ENCODE peak calls at places on chromosomes 4 and X, in eight cellular contexts. S is activated CD8-positive, alpha-beta memory T cell treated with anti-CD3 and anti-CD28 coated beads for 4 hours; J is EL; Y is NCI-H1092; K is G401; D is CD8-positive, alpha-beta memory T cell; G is ovary; T is GOT3. X is an unnamed sample.

GRCh38 chrX:101483705-101484104 is 1.6 kb upstream of the ARMCX4 start:
- DNase-seq in S (no peak), J (no peak), Y (no peak), K (no peak), D (no peak), G (no peak), T (no peak), X (no peak)

GRCh38 chr4:2141022-2141761 is 82.1 kb downstream of the NAT8L start:
- DNase-seq in S (no peak), J (no peak), Y (no peak), K (peak; percentile 33), D (no peak), G (no peak), T (no peak), X (no peak)

GRCh38 chr4:183099537-183100297 is 660 bp downstream of the WWC2 start:
- DNase-seq in S (no peak), J (peak; percentile 33), Y (no peak), K (no peak), D (peak; percentile 12), G (peak; percentile 64), T (no peak), X (peak; percentile 6)

GRCh38 chr4:5995901-5996623 is 22.2 kb downstream of the C4orf50 start:
- DNase-seq in S (no peak), J (no peak), Y (no peak), K (no peak), D (no peak), G (peak; percentile 16), T (no peak), X (no peak)

GRCh38 chr4:15781427-15782095 is 3.4 kb downstream of the CD38 start:
- DNase-seq in S (no peak), J (peak; percentile 9), Y (no peak), K (no peak), D (no peak), G (no peak), T (no peak), X (no peak)

GRCh38 chr4:27702710-27703431 is 842.2 kb downstream of the STIM2 start:
- DNase-seq in S (no peak), J (peak; percentile 30), Y (no peak), K (no peak), D (no peak), G (no peak), T (no peak), X (no peak)

GRCh38 chr4:98491862-98492554 is 166.4 kb downstream of the TSPAN5 start:
- DNase-seq in S (no peak), J (peak; percentile 38), Y (no peak), K (peak; percentile 45), D (no peak), G (no peak), T (no peak), X (no peak)

GRCh38 chrX:50107470-50107869 is 93.3 kb downstream of the AKAP4 start:
- DNase-seq in S (no peak), J (no peak), Y (no peak), K (no peak), D (no peak), G (no peak), T (no peak), X (no peak)

GRCh38 chr4:109972786-109973528 is 60.3 kb downstream of the EGF start:
- DNase-seq in S (no peak), J (no peak), Y (no peak), K (no peak), D (no peak), G (no peak), T (no peak), X (no peak)

GRCh38 chrX:24498975-24499374 is 33.9 kb downstream of the PDK3 start:
- DNase-seq in S (no peak), J (no peak), Y (no peak), K (peak; percentile 7), D (peak; percentile 28), G (no peak), T (no peak), X (peak; percentile 2)

GRCh38 chrX:15301924-15302323 is 13.5 kb downstream of the ASB11 start:
- DNase-seq in S (no peak), J (no peak), Y (no peak), K (no peak), D (no peak), G (no peak), T (peak; percentile 23), X (no peak)

GRCh38 chrX:86806786-86807185 is 658.5 kb downstream of the DACH2 start:
- DNase-seq in S (no peak), J (no peak), Y (no peak), K (no peak), D (no peak), G (no peak), T (no peak), X (peak; percentile 3)

GRCh38 chr4:128162434-128162833 is 101.3 kb downstream of the LARP1B start:
- DNase-seq in S (no peak), J (peak; percentile 33), Y (no peak), K (no peak), D (no peak), G (no peak), T (no peak), X (no peak)

GRCh38 chr4:93827272-93827947 is 1.1 kb upstream of the ATOH1 start:
- DNase-seq in S (no peak), J (no peak), Y (no peak), K (no peak), D (no peak), G (no peak), T (no peak), X (no peak)

GRCh38 chr4:179867300-179867878 is 2375.8 kb upstream of the TENM3 start:
- DNase-seq in S (no peak), J (peak; percentile 0), Y (peak; percentile 42), K (peak; percentile 25), D (peak; percentile 23), G (peak; percentile 32), T (no peak), X (peak; percentile 48)

GRCh38 chrX:11540532-11541377 is 125.0 kb downstream of the ARHGAP6 start:
- DNase-seq in S (no peak), J (no peak), Y (no peak), K (no peak), D (no peak), G (no peak), T (no peak), X (no peak)

GRCh38 chr4:89410687-89411086 is 103.1 kb upstream of the GPRIN3 start:
- DNase-seq in S (no peak), J (peak; percentile 12), Y (no peak), K (no peak), D (no peak), G (no peak), T (no peak), X (no peak)

GRCh38 chrX:31293409-31293808 is 221.6 kb upstream of the FTHL17 start:
- DNase-seq in S (no peak), J (no peak), Y (no peak), K (no peak), D (no peak), G (no peak), T (no peak), X (no peak)

GRCh38 chr4:1449833-1450741 is 43.8 kb upstream of the NKX1-1 start:
- DNase-seq in S (no peak), J (no peak), Y (no peak), K (no peak), D (no peak), G (no peak), T (no peak), X (no peak)

GRCh38 chr4:61468091-61468720 is 268.1 kb downstream of the ADGRL3 start:
- DNase-seq in S (no peak), J (no peak), Y (no peak), K (no peak), D (no peak), G (no peak), T (no peak), X (no peak)

GRCh38 chr4:155948541-155948940 is 5.1 kb downstream of the CTSO start:
- DNase-seq in S (no peak), J (no peak), Y (no peak), K (no peak), D (no peak), G (no peak), T (no peak), X (no peak)

GRCh38 chr4:53908661-53909078 is 155.7 kb downstream of the CHIC2 start:
- DNase-seq in S (no peak), J (peak; percentile 91), Y (peak; percentile 62), K (peak; percentile 67), D (peak; percentile 15), G (no peak), T (no peak), X (peak; percentile 53)

GRCh38 chr4:144294211-144294610 is 153.7 kb upstream of the GYPA start:
- DNase-seq in S (no peak), J (no peak), Y (no peak), K (no peak), D (no peak), G (no peak), T (no peak), X (no peak)